ENCODE peak calls at places on chromosome 2, in ten cellular contexts. P, Y, W, Z, A, M, T, I, G and N are unnamed samples.

GRCh38 chr2:222399038-222399783 is 25.1 kb upstream of the SGPP2 start:
- ATAC-seq in P (no peak), Y (no peak), W (no peak), Z (peak; percentile 79), A (no peak), M (no peak), T (no peak), I (no peak), G (no peak), N (no peak)

GRCh38 chr2:234462218-234462992 is 34.5 kb downstream of the ARL4C start:
- ATAC-seq in P (peak; percentile 32), Y (no peak), W (peak; percentile 67), Z (no peak), A (no peak), M (peak; percentile 17), T (peak; percentile 61), I (no peak), G (no peak), N (peak; percentile 27)

GRCh38 chr2:169361706-169362345 is 508 bp downstream of the LRP2 start:
- ATAC-seq in P (peak; percentile 43), Y (peak; percentile 35), W (peak; percentile 73), Z (no peak), A (no peak), M (no peak), T (peak; percentile 8), I (no peak), G (no peak), N (peak; percentile 1)

GRCh38 chr2:238869293-238870124 is 21.6 kb downstream of the TWIST2 start:
- ATAC-seq in P (no peak), Y (peak; percentile 52), W (peak; percentile 15), Z (no peak), A (peak; percentile 31), M (peak; percentile 49), T (no peak), I (no peak), G (no peak), N (peak; percentile 29)

GRCh38 chr2:128028668-128029054 is 802 bp upstream of the SAP130 start:
- ATAC-seq in P (no peak), Y (no peak), W (no peak), Z (no peak), A (no peak), M (no peak), T (no peak), I (no peak), G (no peak), N (no peak)

GRCh38 chr2:26942543-26943295 is 27.7 kb upstream of the MAPRE3 start:
- ATAC-seq in P (peak; percentile 66), Y (peak; percentile 24), W (peak; percentile 62), Z (no peak), A (peak; percentile 63), M (peak; percentile 64), T (peak; percentile 52), I (no peak), G (peak; percentile 60), N (peak; percentile 56)

GRCh38 chr2:232761301-232761907 is 15.0 kb downstream of the KCNJ13 start:
- ATAC-seq in P (no peak), Y (peak; percentile 59), W (peak; percentile 69), Z (no peak), A (no peak), M (no peak), T (no peak), I (no peak), G (peak; percentile 30), N (peak; percentile 48)

GRCh38 chr2:69163109-69163508 is 150.1 kb downstream of the ANTXR1 start:
- ATAC-seq in P (peak; percentile 89), Y (peak; percentile 49), W (no peak), Z (no peak), A (no peak), M (no peak), T (no peak), I (no peak), G (no peak), N (no peak)

GRCh38 chr2:34892766-34893165 is 1293.7 kb upstream of the FAM98A start:
- ATAC-seq in P (no peak), Y (no peak), W (no peak), Z (no peak), A (no peak), M (no peak), T (no peak), I (no peak), G (no peak), N (no peak)

GRCh38 chr2:237427807-237428506 is 14.0 kb upstream of the COL6A3 start:
- ATAC-seq in P (no peak), Y (peak; percentile 29), W (no peak), Z (no peak), A (peak; percentile 76), M (peak; percentile 79), T (peak; percentile 78), I (peak; percentile 84), G (peak; percentile 70), N (peak; percentile 67)

GRCh38 chr2:240351088-240351741 is 84.2 kb upstream of the GPC1 start:
- ATAC-seq in P (no peak), Y (no peak), W (no peak), Z (no peak), A (no peak), M (no peak), T (no peak), I (no peak), G (no peak), N (no peak)

GRCh38 chr2:32702303-32703064 is 74.6 kb downstream of the TTC27 start:
- ATAC-seq in P (no peak), Y (no peak), W (no peak), Z (no peak), A (no peak), M (no peak), T (no peak), I (no peak), G (no peak), N (no peak)

GRCh38 chr2:160197587-160197986 is 2.5 kb downstream of the ITGB6 start:
- ATAC-seq in P (no peak), Y (no peak), W (no peak), Z (peak; percentile 32), A (no peak), M (no peak), T (no peak), I (no peak), G (no peak), N (no peak)

GRCh38 chr2:109136542-109136941 is 7.5 kb downstream of the SH3RF3 start:
- ATAC-seq in P (no peak), Y (no peak), W (no peak), Z (no peak), A (no peak), M (no peak), T (no peak), I (no peak), G (no peak), N (no peak)

GRCh38 chr2:120066708-120067547 is 54.1 kb downstream of the EPB41L5 start:
- ATAC-seq in P (no peak), Y (no peak), W (peak; percentile 98), Z (peak; percentile 90), A (no peak), M (no peak), T (no peak), I (no peak), G (no peak), N (no peak)

GRCh38 chr2:108946442-108946841 is 42.6 kb downstream of the EDAR start:
- ATAC-seq in P (no peak), Y (no peak), W (no peak), Z (no peak), A (peak; percentile 64), M (peak; percentile 77), T (peak; percentile 32), I (no peak), G (no peak), N (peak; percentile 19)

GRCh38 chr2:3238951-3239841 is 138.4 kb downstream of the EIPR1 start:
- ATAC-seq in P (no peak), Y (no peak), W (no peak), Z (no peak), A (peak; percentile 84), M (peak; percentile 86), T (peak; percentile 93), I (peak; percentile 77), G (peak; percentile 94), N (peak; percentile 89)

GRCh38 chr2:28342081-28342967 is 50.3 kb upstream of the FOSL2 start:
- ATAC-seq in P (peak; percentile 75), Y (no peak), W (peak; percentile 19), Z (peak; percentile 33), A (no peak), M (no peak), T (no peak), I (no peak), G (no peak), N (no peak)

GRCh38 chr2:85741811-85742507 is 11.8 kb upstream of the ATOH8 start:
- ATAC-seq in P (peak; percentile 78), Y (peak; percentile 59), W (peak; percentile 83), Z (peak; percentile 34), A (no peak), M (no peak), T (no peak), I (no peak), G (no peak), N (no peak)

GRCh38 chr2:1611886-1612285 is 132.4 kb downstream of the PXDN start:
- ATAC-seq in P (no peak), Y (no peak), W (no peak), Z (no peak), A (no peak), M (no peak), T (no peak), I (no peak), G (no peak), N (no peak)

GRCh38 chr2:241137276-241138190 is 11.7 kb downstream of the PASK start:
- ATAC-seq in P (no peak), Y (no peak), W (no peak), Z (no peak), A (no peak), M (no peak), T (no peak), I (no peak), G (no peak), N (no peak)

GRCh38 chr2:239246723-239247122 is 154.1 kb downstream of the HDAC4 start:
- ATAC-seq in P (no peak), Y (peak; percentile 99), W (no peak), Z (no peak), A (no peak), M (no peak), T (no peak), I (no peak), G (no peak), N (no peak)

GRCh38 chr2:215161301-215161829 is 22.9 kb upstream of the ABCA12 start:
- ATAC-seq in P (no peak), Y (peak; percentile 48), W (peak; percentile 56), Z (no peak), A (no peak), M (no peak), T (no peak), I (no peak), G (no peak), N (no peak)

GRCh38 chr2:40220177-40220925 is 231.5 kb downstream of the SLC8A1 start:
- ATAC-seq in P (no peak), Y (peak; percentile 41), W (no peak), Z (peak; percentile 78), A (no peak), M (no peak), T (no peak), I (no peak), G (no peak), N (no peak)

GRCh38 chr2:10658914-10659257 is 30.9 kb downstream of the NOL10 start:
- ATAC-seq in P (no peak), Y (peak; percentile 8), W (no peak), Z (no peak), A (no peak), M (no peak), T (no peak), I (no peak), G (no peak), N (no peak)

GRCh38 chr2:152099655-152100050 is 809 bp upstream of the CACNB4 start:
- ATAC-seq in P (no peak), Y (no peak), W (no peak), Z (no peak), A (no peak), M (no peak), T (no peak), I (no peak), G (no peak), N (no peak)

GRCh38 chr2:127641846-127642510 is 4.0 kb upstream of the GPR17 start:
- ATAC-seq in P (no peak), Y (no peak), W (no peak), Z (no peak), A (peak; percentile 55), M (peak; percentile 65), T (peak; percentile 71), I (peak; percentile 42), G (peak; percentile 82), N (peak; percentile 65)

GRCh38 chr2:204749319-204749718 is 204.0 kb downstream of the PARD3B start:
- ATAC-seq in P (no peak), Y (peak; percentile 92), W (no peak), Z (no peak), A (no peak), M (no peak), T (no peak), I (no peak), G (no peak), N (no peak)